ENCODE peak calls at places on chromosomes 1 and 21, in nine cellular contexts. P is CD8-positive, alpha-beta T cell; D is PC-3; M is tibial artery; C is psoas muscle; O is colonic mucosa; T is left ventricle myocardium inferior; Q is OCI-LY7; I is Karpas-422. W is an unnamed sample.

GRCh38 chr1:76659171-76659940 is 207.9 kb upstream of the ST6GALNAC5 start:
- DNase-seq in O (no peak), C (no peak), I (peak), M (no peak), P (no peak), D (peak), T (no peak), Q (no peak), W (no peak)

GRCh38 chr1:164772635-164773034 is 213.7 kb downstream of the PBX1 start:
- DNase-seq in O (peak), I (no peak), T (peak), P (no peak), D (peak), C (peak), M (peak), Q (no peak), W (peak)

GRCh38 chr1:234775477-234776246 is 165.7 kb upstream of the IRF2BP2 start:
- DNase-seq in C (no peak), D (no peak), Q (no peak), P (no peak), M (no peak), I (no peak), T (no peak), O (peak), W (no peak)

GRCh38 chr1:99146129-99146848 is 118.0 kb upstream of the PLPPR4 start:
- DNase-seq in I (no peak), M (no peak), C (peak), T (no peak), P (no peak), Q (no peak), O (no peak), D (no peak), W (no peak)

GRCh38 chr1:199898654-199899053 is 128.9 kb upstream of the NR5A2 start:
- DNase-seq in T (no peak), C (no peak), I (no peak), D (peak), M (no peak), O (no peak), Q (no peak), P (no peak), W (no peak)

GRCh38 chr1:153565529-153566374 is at the start of gene S100A2:
- DNase-seq in P (no peak), C (peak), T (no peak), I (no peak), Q (no peak), M (peak), O (peak), D (peak), W (peak)

GRCh38 chr1:73065585-73065984 is 783.2 kb upstream of the NEGR1 start:
- DNase-seq in D (peak), Q (no peak), M (no peak), I (no peak), O (no peak), C (no peak), P (no peak), T (no peak), W (no peak)

GRCh38 chr1:212718499-212718898 is 18.9 kb upstream of the BATF3 start:
- DNase-seq in T (no peak), P (no peak), M (no peak), D (peak), O (no peak), I (no peak), Q (no peak), C (no peak), W (no peak)

GRCh38 chr1:184393924-184394323 is 7.1 kb downstream of the C1orf21 start:
- DNase-seq in O (no peak), C (no peak), D (no peak), M (no peak), T (no peak), Q (no peak), P (no peak), I (no peak), W (no peak)

GRCh38 chr1:183593356-183593755 is 3.1 kb upstream of the NCF2 start:
- DNase-seq in Q (peak), I (peak), T (no peak), M (no peak), P (no peak), C (no peak), D (no peak), O (no peak), W (peak)

GRCh38 chr1:19372602-19373001 is 60.5 kb downstream of the SLC66A1 start:
- DNase-seq in Q (no peak), I (no peak), D (no peak), T (no peak), C (no peak), P (no peak), O (no peak), M (no peak), W (no peak)

GRCh38 chr1:8070381-8070811 is 44.3 kb upstream of the ERRFI1 start:
- DNase-seq in C (no peak), Q (no peak), T (no peak), M (no peak), D (peak), P (no peak), I (no peak), O (peak), W (no peak)

GRCh38 chr21:42495027-42495426 is 997 bp downstream of the RSPH1 start:
- DNase-seq in C (no peak), Q (no peak), I (no peak), D (no peak), T (no peak), O (no peak), M (no peak), P (no peak), W (no peak)

GRCh38 chr1:157081717-157082116 is 17.9 kb downstream of the ETV3L start:
- DNase-seq in T (no peak), I (no peak), P (no peak), Q (no peak), C (no peak), D (no peak), O (no peak), M (no peak), W (no peak)

GRCh38 chr1:10776206-10776905 is 20.1 kb downstream of the CASZ1 start:
- DNase-seq in O (peak), M (no peak), C (peak), P (no peak), D (peak), Q (no peak), T (peak), I (no peak), W (peak)

GRCh38 chr1:237220243-237220642 is 178.3 kb downstream of the RYR2 start:
- DNase-seq in C (no peak), O (no peak), P (no peak), D (no peak), M (no peak), T (no peak), Q (no peak), I (no peak), W (no peak)

GRCh38 chr1:11598461-11598860 is 55.8 kb downstream of the FBXO2 start:
- DNase-seq in O (no peak), P (no peak), T (no peak), M (no peak), Q (no peak), C (no peak), D (no peak), I (no peak), W (no peak)

GRCh38 chr1:235307158-235308124 is 20.5 kb downstream of the ARID4B start:
- DNase-seq in M (no peak), C (no peak), O (no peak), D (no peak), I (no peak), T (no peak), Q (no peak), P (no peak), W (no peak)

GRCh38 chr1:35533596-35533995 is 23.6 kb downstream of the KIAA0319L start:
- DNase-seq in D (no peak), T (no peak), P (no peak), C (no peak), M (no peak), O (no peak), I (no peak), Q (no peak), W (no peak)

GRCh38 chr21:34950980-34951379 is 98.1 kb downstream of the RUNX1 start:
- DNase-seq in M (no peak), C (no peak), Q (no peak), P (no peak), O (no peak), T (no peak), I (no peak), D (no peak), W (no peak)

GRCh38 chr1:37945743-37946702 is 830 bp downstream of the INPP5B start:
- DNase-seq in C (peak), O (peak), Q (no peak), T (peak), I (no peak), D (no peak), M (peak), P (no peak), W (peak)

GRCh38 chr1:43205671-43206070 is 33.5 kb downstream of the CFAP57 start:
- DNase-seq in D (peak), P (no peak), T (no peak), M (no peak), C (no peak), I (no peak), O (no peak), Q (no peak), W (no peak)

GRCh38 chr1:114011796-114012195 is 32.5 kb downstream of the OLFML3 start:
- DNase-seq in M (no peak), O (no peak), Q (no peak), D (no peak), T (no peak), P (no peak), C (no peak), I (no peak), W (no peak)

GRCh38 chr21:29405503-29406122 is 106.9 kb downstream of the BACH1 start:
- DNase-seq in D (no peak), O (no peak), P (no peak), M (no peak), Q (no peak), C (no peak), I (no peak), T (no peak), W (no peak)

GRCh38 chr1:910311-910880 is 13.3 kb upstream of the SAMD11 start:
- DNase-seq in D (no peak), Q (no peak), I (no peak), O (peak), C (peak), M (no peak), P (no peak), T (peak), W (no peak)

GRCh38 chr1:215473943-215474342 is 93.2 kb upstream of the KCTD3 start:
- DNase-seq in C (no peak), O (no peak), M (no peak), P (no peak), I (no peak), D (no peak), T (no peak), Q (no peak), W (no peak)

GRCh38 chr1:76759950-76760349 is 107.3 kb upstream of the ST6GALNAC5 start:
- DNase-seq in I (no peak), T (no peak), M (no peak), Q (no peak), O (no peak), C (no peak), P (no peak), D (no peak), W (no peak)

GRCh38 chr1:23743287-23744052 is at the start of gene ELOA:
- DNase-seq in M (peak), D (peak), P (peak), O (peak), T (peak), Q (peak), I (peak), C (peak), W (peak)

GRCh38 chr1:57293214-57293613 is 130.6 kb downstream of the DAB1 start:
- DNase-seq in C (no peak), I (no peak), P (no peak), T (no peak), Q (no peak), M (no peak), O (no peak), D (no peak), W (no peak)

GRCh38 chr21:36552458-36552800 is 72.5 kb upstream of the CLDN14 start:
- DNase-seq in C (no peak), M (no peak), I (no peak), D (no peak), T (no peak), O (no peak), Q (no peak), P (no peak), W (no peak)

GRCh38 chr1:15626269-15626668 is 9.0 kb downstream of the DDI2 start:
- DNase-seq in I (no peak), D (no peak), O (no peak), M (no peak), T (no peak), P (no peak), Q (no peak), C (no peak), W (no peak)

GRCh38 chr1:118918230-118918939 is 69.8 kb downstream of the TBX15 start:
- DNase-seq in P (no peak), M (no peak), D (no peak), O (no peak), I (peak), C (no peak), T (no peak), Q (peak), W (no peak)

GRCh38 chr1:115183158-115183557 is 93.9 kb upstream of the TSPAN2 start:
- DNase-seq in T (no peak), D (no peak), C (no peak), M (no peak), I (no peak), Q (no peak), O (no peak), P (no peak), W (no peak)

GRCh38 chr21:38489283-38489677 is 9.0 kb downstream of the ERG start:
- DNase-seq in D (peak), O (no peak), Q (no peak), C (no peak), I (no peak), T (no peak), P (no peak), M (no peak), W (no peak)

GRCh38 chr1:191974004-191974403 is 184.3 kb upstream of the RGS18 start:
- DNase-seq in C (no peak), O (no peak), I (no peak), M (no peak), D (no peak), P (no peak), Q (no peak), T (no peak), W (no peak)

DNA sequence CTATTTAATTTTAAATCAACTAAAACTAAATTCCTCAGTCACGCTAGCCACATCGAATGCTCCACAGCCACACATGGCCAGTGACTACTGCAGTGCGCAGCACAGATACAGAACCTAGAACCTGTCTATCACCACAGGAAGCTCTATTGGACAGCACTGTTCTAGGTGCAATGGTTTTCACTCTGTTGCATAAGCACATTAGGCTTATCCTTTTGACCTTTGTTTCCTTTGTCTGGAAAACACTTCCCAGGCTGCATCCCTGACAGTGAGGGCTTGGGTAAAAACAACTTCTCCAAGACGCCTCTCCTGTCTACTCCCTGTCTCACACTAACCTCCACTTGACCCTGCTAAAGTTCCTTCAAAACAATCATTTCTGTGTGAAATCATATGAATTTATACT is 33.6 kb upstream of the RAP1GAP start:
- DNase-seq in P (no peak), M (no peak), O (no peak), Q (no peak), T (no peak), C (no peak), D (no peak), I (no peak), W (no peak)
- H3K27ac ChIP-seq in P (no peak), M (no peak), O (no peak), Q (no peak), T (no peak), C (no peak), D (no peak), I (no peak), W (no peak)

DNA sequence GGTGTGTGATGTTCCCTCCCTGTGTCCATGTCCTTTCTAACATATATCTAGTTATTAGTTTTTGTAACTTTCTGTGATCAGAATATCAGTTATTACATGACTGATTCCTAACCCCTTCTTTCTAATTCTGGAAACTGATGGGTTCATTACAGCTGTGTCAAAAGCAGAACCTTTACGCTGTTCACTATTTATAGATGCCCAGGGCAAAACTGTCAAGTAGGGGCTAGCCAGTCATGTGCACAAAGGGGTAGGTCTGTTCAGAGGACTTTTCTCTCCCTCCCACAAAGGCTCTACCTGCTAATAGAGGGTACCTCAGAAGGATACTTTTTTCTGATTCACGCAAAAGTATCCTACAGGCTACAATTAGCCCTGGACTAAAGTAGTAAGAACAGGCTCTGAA is 79.2 kb downstream of the NRDC start:
- DNase-seq in C (no peak), O (no peak), M (no peak), D (no peak), P (no peak), I (peak), Q (no peak), T (no peak), W (no peak)
- H3K27ac ChIP-seq in C (peak), O (no peak), M (no peak), D (no peak), P (no peak), I (peak), Q (no peak), T (peak), W (no peak)

GRCh38 chr1:245953876-245954660 is 553.0 kb downstream of the SMYD3 start:
- DNase-seq in I (peak), D (peak), O (no peak), T (no peak), M (no peak), C (no peak), P (no peak), Q (peak), W (no peak)
- H3K27ac ChIP-seq in I (peak), D (no peak), O (peak), T (peak), M (peak), C (peak), P (peak), Q (peak), W (peak)

GRCh38 chr1:100308777-100309176 is 42.8 kb downstream of the RTCA start:
- DNase-seq in C (no peak), D (peak), P (no peak), M (no peak), T (no peak), I (no peak), Q (no peak), O (no peak), W (no peak)

GRCh38 chr1:100316622-100317021 is 35.7 kb upstream of the CDC14A start:
- DNase-seq in Q (no peak), P (no peak), O (no peak), C (no peak), I (no peak), T (no peak), M (no peak), D (no peak), W (no peak)

GRCh38 chr1:100309863-100310262 is 42.4 kb upstream of the CDC14A start:
- DNase-seq in Q (no peak), D (no peak), C (no peak), T (no peak), O (no peak), P (no peak), M (no peak), I (no peak), W (no peak)

GRCh38 chr1:100313382-100313781 is 38.9 kb upstream of the CDC14A start:
- DNase-seq in I (no peak), O (no peak), D (peak), T (no peak), Q (no peak), M (no peak), P (no peak), C (no peak), W (no peak)
- H3K27ac ChIP-seq in I (no peak), O (no peak), D (no peak), T (no peak), Q (no peak), M (no peak), P (no peak), C (no peak), W (no peak)

GRCh38 chr1:24955779-24956365 is 25.8 kb upstream of the RUNX3 start:
- DNase-seq in P (no peak), O (no peak), I (no peak), D (no peak), T (no peak), Q (no peak), C (no peak), M (no peak), W (no peak)
- H3K27ac ChIP-seq in P (no peak), O (no peak), I (no peak), D (no peak), T (no peak), Q (no peak), C (no peak), M (no peak), W (peak)

W was measured in transverse colon.